ENCODE peak calls at places on chromosome 13, in nine cellular contexts. M is brain microvascular endothelial cell; U is foreskin fibroblast; K is RWPE2; V is fibroblast of villous mesenchyme; L is endothelial cell; D is CD8-positive, alpha-beta T cell; O is PC-3; N is heart left ventricle. P is an unnamed sample.

GRCh38 chr13:31431722-31432137 is 232.0 kb downstream of the B3GLCT start:
- DNase-seq in M (peak; percentile 39), U (peak; percentile 76), K (no peak), V (peak; percentile 35), L (peak; percentile 67), D (peak; percentile 11), O (peak; percentile 58), N (no peak), P (peak; percentile 23)

GRCh38 chr13:113028336-113029060 is 59.5 kb downstream of the MCF2L start:
- DNase-seq in M (no peak), U (no peak), K (no peak), V (no peak), L (no peak), D (no peak), O (no peak), N (no peak), P (no peak)

GRCh38 chr13:27450921-27451461 is 627 bp upstream of the MTIF3 start:
- DNase-seq in M (peak; percentile 12), U (peak; percentile 65), K (no peak), V (peak; percentile 66), L (peak; percentile 33), D (no peak), O (peak; percentile 81), N (peak; percentile 76), P (peak; percentile 41)

GRCh38 chr13:97267418-97268059 is 45.4 kb downstream of the MBNL2 start:
- DNase-seq in M (no peak), U (no peak), K (no peak), V (no peak), L (no peak), D (no peak), O (no peak), N (no peak), P (no peak)

GRCh38 chr13:111337741-111338140 is 17.3 kb downstream of the TEX29 start:
- DNase-seq in M (no peak), U (peak; percentile 31), K (no peak), V (no peak), L (no peak), D (no peak), O (no peak), N (no peak), P (no peak)

GRCh38 chr13:113148940-113149503 is 9.4 kb upstream of the PROZ start:
- DNase-seq in M (no peak), U (no peak), K (no peak), V (no peak), L (no peak), D (no peak), O (no peak), N (no peak), P (no peak)

GRCh38 chr13:112875627-112876026 is 93.4 kb upstream of the MCF2L start:
- DNase-seq in M (no peak), U (no peak), K (no peak), V (no peak), L (no peak), D (no peak), O (no peak), N (no peak), P (no peak)

GRCh38 chr13:29524176-29524575 is 71.3 kb downstream of the SLC7A1 start:
- DNase-seq in M (no peak), U (peak; percentile 83), K (no peak), V (no peak), L (no peak), D (no peak), O (no peak), N (peak; percentile 75), P (no peak)

GRCh38 chr13:42041017-42041683 is 7.3 kb upstream of the DGKH start:
- DNase-seq in M (peak; percentile 16), U (peak; percentile 72), K (no peak), V (peak; percentile 61), L (peak; percentile 68), D (peak; percentile 15), O (peak; percentile 58), N (peak; percentile 80), P (peak; percentile 62)

GRCh38 chr13:32824671-32825070 is 191.6 kb upstream of the KL start:
- DNase-seq in M (peak; percentile 91), U (peak; percentile 86), K (peak; percentile 67), V (peak; percentile 93), L (no peak), D (no peak), O (peak; percentile 95), N (no peak), P (no peak)

GRCh38 chr13:72199640-72200039 is 332.6 kb upstream of the DACH1 start:
- DNase-seq in M (no peak), U (no peak), K (no peak), V (no peak), L (no peak), D (no peak), O (peak; percentile 24), N (no peak), P (no peak)

GRCh38 chr13:50646070-50646469 is 197.4 kb downstream of the DLEU7 start:
- DNase-seq in M (peak; percentile 22), U (peak; percentile 31), K (no peak), V (no peak), L (no peak), D (no peak), O (no peak), N (no peak), P (no peak)

GRCh38 chr13:103312467-103312866 is 246.2 kb upstream of the SLC10A2 start:
- DNase-seq in M (no peak), U (no peak), K (no peak), V (no peak), L (no peak), D (no peak), O (no peak), N (no peak), P (no peak)
- TF ChIP-seq CTCF in M (no peak), U (no peak), K (no peak), V (no peak), L (no peak), D (no peak), O (no peak), N (no peak), P (no peak)

DNA sequence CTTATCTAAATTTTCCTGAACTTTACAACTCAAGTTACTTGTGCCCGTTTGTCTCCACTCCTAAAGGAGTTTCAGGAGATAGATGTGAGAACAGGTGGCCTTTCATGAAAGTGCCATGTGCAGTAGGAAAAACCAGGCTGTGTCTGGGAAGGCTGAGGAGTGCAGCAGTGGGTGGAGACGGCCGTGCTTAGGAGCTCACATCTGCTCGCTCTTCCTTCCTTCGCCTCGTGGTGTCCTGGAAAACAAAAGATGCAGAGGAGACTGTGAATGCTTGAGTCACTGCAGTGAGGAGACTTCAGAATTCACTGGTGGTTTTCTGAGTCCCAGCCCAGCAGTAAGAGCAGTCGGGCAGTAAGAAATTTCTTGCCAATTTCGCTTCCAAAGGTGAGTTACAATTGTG is 138.4 kb upstream of the RNF113B start:
- DNase-seq in M (peak; percentile 58), U (peak; percentile 66), K (no peak), V (peak; percentile 54), L (peak; percentile 41), D (no peak), O (no peak), N (no peak), P (no peak)
- TF ChIP-seq CTCF in M (peak; percentile 9), U (peak; percentile 6), K (no peak), V (peak; percentile 14), L (no peak), D (no peak), O (no peak), N (no peak), P (no peak)

DNA sequence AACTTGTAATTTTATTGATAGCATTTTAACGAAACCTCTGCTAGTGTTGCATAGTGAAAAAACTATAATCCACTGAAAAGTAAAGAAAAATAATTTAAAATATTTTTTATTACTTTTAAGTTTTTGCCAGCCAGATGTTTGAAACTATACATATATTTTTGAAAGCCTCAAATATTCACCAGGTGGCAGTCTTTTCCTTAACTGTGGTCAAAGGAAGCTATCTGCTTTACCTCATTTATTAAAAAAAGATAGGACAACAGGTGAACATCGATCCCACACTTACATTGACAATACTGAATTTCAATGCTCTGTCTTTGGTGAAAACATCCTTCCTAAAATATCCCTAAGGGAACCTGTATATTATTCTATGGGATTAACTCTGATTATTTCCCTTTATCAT is 100.5 kb downstream of the TRPC4 start:
- DNase-seq in M (no peak), U (no peak), K (no peak), V (no peak), L (no peak), D (no peak), O (peak; percentile 21), N (no peak), P (no peak)
- TF ChIP-seq CTCF in M (peak; percentile 4), U (no peak), K (peak; percentile 54), V (peak; percentile 15), L (no peak), D (no peak), O (peak; percentile 37), N (no peak), P (no peak)

GRCh38 chr13:90014038-90014437 is 1333.4 kb upstream of the MIR17HG start:
- DNase-seq in M (no peak), U (no peak), K (no peak), V (no peak), L (no peak), D (no peak), O (no peak), N (no peak), P (no peak)
- TF ChIP-seq CTCF in M (no peak), U (no peak), K (no peak), V (no peak), L (no peak), D (no peak), O (no peak), N (no peak), P (no peak)

GRCh38 chr13:83549671-83550070 is 332.6 kb downstream of the SLITRK1 start:
- DNase-seq in M (no peak), U (no peak), K (no peak), V (no peak), L (no peak), D (no peak), O (no peak), N (no peak), P (no peak)
- TF ChIP-seq CTCF in M (no peak), U (no peak), K (no peak), V (no peak), L (no peak), D (no peak), O (no peak), N (no peak), P (no peak)

DNA sequence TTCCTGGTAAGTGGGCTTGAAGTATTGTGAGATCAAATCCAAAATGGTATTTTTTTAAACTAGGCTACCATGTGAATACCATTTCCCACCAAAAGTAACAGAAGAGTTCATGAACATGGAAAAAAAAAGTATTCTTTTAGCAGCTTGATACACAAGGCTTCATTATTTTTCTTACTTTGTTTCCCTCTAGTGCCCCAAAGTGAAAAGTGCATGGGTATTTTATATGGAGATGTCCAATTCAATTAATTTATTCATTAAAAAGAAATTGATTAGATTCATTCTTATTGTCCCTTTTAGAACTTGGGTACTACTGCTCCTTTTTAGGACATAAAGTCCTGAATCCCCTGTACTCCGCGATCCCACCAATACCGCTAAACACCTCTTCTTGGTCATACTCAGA is 28.6 kb upstream of the SCEL start:
- DNase-seq in M (no peak), U (peak; percentile 28), K (no peak), V (no peak), L (no peak), D (no peak), O (peak; percentile 30), N (no peak), P (no peak)
- TF ChIP-seq CTCF in M (peak; percentile 8), U (no peak), K (peak; percentile 55), V (no peak), L (peak; percentile 30), D (no peak), O (peak; percentile 52), N (no peak), P (no peak)